ENCODE peak calls at places on chromosomes 2 and 18, in five cellular contexts. W, H, J, G and C are unnamed samples.

GRCh38 chr18:52992041-52992440 is 652.0 kb downstream of the DCC start:
- DNase-seq in W (peak), H (no peak), J (peak), G (peak), C (no peak)

GRCh38 chr2:125296742-125297141 is 1271.7 kb downstream of the CNTNAP5 start:
- DNase-seq in W (no peak), H (no peak), J (no peak), G (no peak), C (no peak)

GRCh38 chr2:18214936-18215335 is 336.5 kb downstream of the KCNS3 start:
- DNase-seq in W (no peak), H (no peak), J (no peak), G (no peak), C (no peak)

GRCh38 chr18:46040747-46041104 is 31.3 kb downstream of the PSTPIP2 start:
- DNase-seq in W (no peak), H (no peak), J (no peak), G (no peak), C (no peak)

GRCh38 chr2:74772071-74772470 is 61.9 kb upstream of the HK2 start:
- DNase-seq in W (no peak), H (no peak), J (no peak), G (no peak), C (no peak)

GRCh38 chr2:186348200-186348599 is 137.9 kb upstream of the ZC3H15 start:
- DNase-seq in W (no peak), H (peak), J (no peak), G (no peak), C (no peak)

GRCh38 chr18:45069542-45069941 is 388.9 kb downstream of the SETBP1 start:
- DNase-seq in W (no peak), H (no peak), J (no peak), G (no peak), C (no peak)

GRCh38 chr2:231378028-231378722 is 17.3 kb upstream of the B3GNT7 start:
- DNase-seq in W (no peak), H (peak), J (peak), G (peak), C (no peak)

GRCh38 chr2:47046271-47046670 is 108.8 kb downstream of the STPG4 start:
- DNase-seq in W (no peak), H (no peak), J (no peak), G (no peak), C (no peak)

GRCh38 chr2:109243526-109244425 is 114.8 kb downstream of the SH3RF3 start:
- DNase-seq in W (no peak), H (no peak), J (no peak), G (no peak), C (no peak)

GRCh38 chr18:21897811-21898210 is 157.2 kb downstream of the MIB1 start:
- DNase-seq in W (peak), H (peak), J (peak), G (peak), C (peak)

GRCh38 chr2:216551234-216551633 is 52.6 kb downstream of the RPL37A start:
- DNase-seq in W (no peak), H (no peak), J (no peak), G (no peak), C (no peak)

GRCh38 chr2:134127496-134127895 is 126.4 kb upstream of the MGAT5 start:
- DNase-seq in W (no peak), H (no peak), J (no peak), G (no peak), C (no peak)

GRCh38 chr18:56812674-56813073 is 161.5 kb downstream of the WDR7 start:
- DNase-seq in W (no peak), H (no peak), J (no peak), G (no peak), C (no peak)

DNA sequence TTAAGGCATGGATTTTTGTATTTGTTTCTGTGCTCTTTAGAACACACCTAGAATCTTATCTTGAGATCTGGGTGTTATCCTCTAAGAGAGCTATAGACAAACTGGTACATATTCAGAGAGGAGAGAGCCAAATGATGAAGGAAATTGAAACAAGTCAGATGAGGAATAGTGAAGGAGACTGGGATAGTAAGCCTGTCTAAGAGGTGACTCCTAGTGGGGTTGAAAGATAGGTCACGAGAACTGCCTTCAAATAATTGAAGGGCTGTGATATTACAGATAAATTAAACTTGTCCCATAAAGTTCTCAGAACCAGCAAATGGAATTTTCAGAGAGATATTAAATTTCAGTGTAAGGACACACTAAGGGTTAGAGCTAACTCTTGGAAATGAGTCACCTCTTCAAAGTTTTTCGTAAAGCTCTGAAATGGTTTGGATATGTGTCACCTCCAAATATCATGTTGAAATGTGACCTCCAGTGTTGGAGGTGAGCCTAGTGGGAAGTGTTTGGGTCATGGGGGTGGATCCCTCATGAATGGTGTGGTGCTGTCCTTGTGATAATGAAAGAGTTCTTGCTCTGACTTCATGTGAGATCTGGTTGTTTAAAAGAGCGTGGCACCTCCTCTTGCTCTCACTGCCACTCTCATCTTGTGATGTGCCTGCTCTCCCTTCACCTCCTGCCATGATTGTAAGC is 87.2 kb downstream of the BABAM2 start:
- DNase-seq in W (no peak), H (peak), J (no peak), G (peak), C (no peak)
- H2BK12ac ChIP-seq in W (no peak), H (no peak), J (no peak), G (no peak), C (no peak)

GRCh38 chr2:41706261-41706660 is 341.6 kb upstream of the PKDCC start:
- DNase-seq in W (no peak), H (no peak), J (no peak), G (no peak), C (no peak)
- H2BK12ac ChIP-seq in W (no peak), H (no peak), J (no peak), G (no peak), C (no peak)

GRCh38 chr2:219124379-219125110 is 36.1 kb downstream of the NHEJ1 start:
- DNase-seq in W (no peak), H (peak), J (no peak), G (no peak), C (no peak)
- H2BK12ac ChIP-seq in W (no peak), H (no peak), J (no peak), G (no peak), C (peak)

DNA sequence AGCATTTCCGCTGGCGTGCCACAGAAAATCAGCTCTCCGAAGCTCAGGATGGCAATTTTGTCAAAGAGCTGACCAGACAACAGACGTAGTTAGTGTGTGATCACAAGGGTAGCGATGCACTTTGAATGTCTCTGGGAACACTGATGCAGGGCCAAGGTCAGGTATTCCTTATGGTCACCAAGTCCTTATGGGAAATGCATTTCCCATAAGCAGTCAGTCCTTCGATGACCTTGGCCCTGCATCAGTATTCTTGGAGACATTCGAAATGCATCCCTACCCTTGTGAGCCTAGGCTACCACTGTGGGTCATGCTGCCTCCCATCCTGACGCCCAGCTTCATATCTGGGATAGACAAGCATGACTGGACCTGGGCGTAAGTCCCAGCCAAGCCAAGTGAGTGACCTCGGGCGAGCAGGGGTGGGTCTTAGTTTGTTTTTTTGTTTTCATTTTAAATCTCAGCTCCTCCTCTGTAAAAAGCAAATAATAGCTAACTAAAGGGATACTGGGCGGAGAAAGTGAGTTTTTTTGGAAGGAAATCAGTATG is 13.6 kb downstream of the ABCG5 start:
- DNase-seq in W (no peak), H (no peak), J (no peak), G (no peak), C (peak)
- H2BK12ac ChIP-seq in W (no peak), H (no peak), J (no peak), G (no peak), C (no peak)

GRCh38 chr2:147487286-147487979 is 357.4 kb upstream of the ACVR2A start:
- DNase-seq in W (no peak), H (no peak), J (no peak), G (no peak), C (no peak)
- H2BK12ac ChIP-seq in W (no peak), H (no peak), J (no peak), G (peak), C (peak)

DNA sequence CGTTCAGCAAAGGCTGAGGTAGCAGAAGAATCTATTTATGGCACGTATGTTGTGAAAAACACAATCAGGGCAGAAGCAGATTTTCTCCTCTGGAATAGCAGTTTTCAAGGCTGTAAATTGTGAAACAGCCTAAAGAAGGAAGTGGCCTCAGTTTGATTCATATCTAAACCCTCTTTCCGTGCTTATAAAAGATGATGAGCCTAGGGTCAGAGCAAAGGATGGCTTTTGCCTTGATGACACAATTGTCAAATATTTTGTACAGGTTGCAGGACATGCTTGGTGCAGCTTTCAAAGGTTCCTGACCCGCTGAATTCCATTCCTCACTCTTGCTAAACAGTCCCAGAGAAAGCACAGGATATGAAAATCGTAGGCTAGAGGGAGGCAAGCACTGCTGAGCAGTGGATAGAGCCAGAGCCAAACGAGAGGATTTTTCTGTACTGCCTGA is 106.2 kb upstream of the DLX2 start:
- DNase-seq in W (no peak), H (peak), J (no peak), G (peak), C (no peak)
- H2BK12ac ChIP-seq in W (no peak), H (no peak), J (no peak), G (no peak), C (no peak)

GRCh38 chr2:221063568-221063967 is 508.5 kb downstream of the EPHA4 start:
- DNase-seq in W (no peak), H (no peak), J (no peak), G (no peak), C (no peak)
- H2BK12ac ChIP-seq in W (no peak), H (no peak), J (no peak), G (no peak), C (no peak)